ENCODE peak calls at places on chromosomes 2 and 18, in eight cellular contexts. B is transverse colon; L is esophagus squamous epithelium; X is HEK293T; D is LoVo; T is stimulated activated CD4-positive, alpha-beta T cell treated with anti-CD3 and anti-CD28 coated beads, TNF-alpha, amount 100 ng/mL, for 48 hours; J is activated naive CD4-positive, alpha-beta T cell treated with anti-CD3 and anti-CD28 coated beads, Interleukin-2, amount 10 ng/mL, durations not matched to agents 7 days and 5 days; H is HFFc6. Y is an unnamed sample.

GRCh38 chr2:170190172-170190571 is 12.2 kb downstream of the MYO3B start:
- DNase-seq in T (no peak), J (no peak), X (no peak), H (no peak), L (no peak), D (no peak), B (no peak), Y (no peak)

GRCh38 chr2:8677646-8678592 is 3.9 kb upstream of the ID2 start:
- DNase-seq in B (peak), T (no peak), L (no peak), H (peak), J (peak), D (no peak), X (peak), Y (peak)

GRCh38 chr2:216132585-216132984 is 23.4 kb downstream of the XRCC5 start:
- DNase-seq in H (no peak), D (no peak), T (no peak), L (no peak), B (no peak), X (no peak), J (no peak), Y (no peak)

GRCh38 chr2:201357216-201357615 is at the start of gene FLACC1:
- DNase-seq in L (no peak), X (peak), B (no peak), J (no peak), D (no peak), T (no peak), H (peak), Y (no peak)

GRCh38 chr2:233437439-233437955 is 83.2 kb downstream of the DGKD start:
- DNase-seq in J (peak), B (no peak), T (no peak), H (no peak), L (no peak), D (no peak), X (no peak), Y (no peak)

GRCh38 chr2:217271813-217272212 is 411.9 kb upstream of the TNP1 start:
- DNase-seq in L (no peak), X (no peak), B (no peak), D (no peak), J (no peak), H (no peak), T (no peak), Y (no peak)

GRCh38 chr2:132632000-132632649 is 37.9 kb downstream of the LYPD1 start:
- DNase-seq in B (peak), D (no peak), X (no peak), T (no peak), H (peak), L (no peak), J (no peak), Y (no peak)

GRCh38 chr2:199382091-199382490 is 75.6 kb downstream of the SATB2 start:
- DNase-seq in H (no peak), L (no peak), T (no peak), X (no peak), B (no peak), D (no peak), J (no peak), Y (no peak)

GRCh38 chr18:6553234-6553900 is 138.7 kb upstream of the L3MBTL4 start:
- DNase-seq in J (no peak), B (no peak), D (no peak), L (no peak), T (no peak), X (no peak), H (no peak), Y (no peak)

GRCh38 chr2:24307961-24308360 is 52.4 kb downstream of the ITSN2 start:
- DNase-seq in D (no peak), T (no peak), H (no peak), L (no peak), X (no peak), J (no peak), B (no peak), Y (no peak)

GRCh38 chr2:234422242-234422641 is 74.6 kb downstream of the ARL4C start:
- DNase-seq in L (no peak), T (no peak), J (no peak), H (peak), X (no peak), D (peak), B (peak), Y (no peak)

GRCh38 chr2:9118383-9118960 is 88.1 kb upstream of the ASAP2 start:
- DNase-seq in L (no peak), H (no peak), B (no peak), X (no peak), T (no peak), D (no peak), J (no peak), Y (no peak)

Y was measured in DND-41.